ENCODE peak calls at places on chromosome 6, in five cellular contexts. Z is osteocyte; H is B cell; T is CD4-positive, alpha-beta T cell; B is H9. S is an unnamed sample.

GRCh38 chr6:33633462-33634158 is 12.5 kb downstream of the ITPR3 start:
- DNase-seq in Z (no peak), H (peak; percentile 67), T (peak; percentile 61), B (peak; percentile 65), S (no peak)

GRCh38 chr6:169556238-169556637 is 145.6 kb downstream of the WDR27 start:
- DNase-seq in Z (no peak), H (no peak), T (no peak), B (no peak), S (no peak)

GRCh38 chr6:167420858-167421766 is 96.2 kb downstream of the TTLL2 start:
- DNase-seq in Z (peak; percentile 82), H (no peak), T (no peak), B (peak; percentile 44), S (no peak)

GRCh38 chr6:169723991-169724553 is at the start of gene PHF10:
- DNase-seq in Z (no peak), H (peak; percentile 41), T (peak; percentile 49), B (no peak), S (no peak)

GRCh38 chr6:139376054-139376355 is 1.6 kb upstream of the CITED2 start:
- DNase-seq in Z (no peak), H (no peak), T (no peak), B (no peak), S (no peak)

GRCh38 chr6:108463789-108464188 is 96.9 kb upstream of the FOXO3 start:
- DNase-seq in Z (no peak), H (no peak), T (no peak), B (no peak), S (no peak)

GRCh38 chr6:168905451-168906090 is 348.1 kb downstream of the THBS2 start:
- DNase-seq in Z (no peak), H (no peak), T (no peak), B (no peak), S (no peak)

GRCh38 chr6:6925391-6926164 is 182.2 kb upstream of the RREB1 start:
- DNase-seq in Z (no peak), H (no peak), T (no peak), B (no peak), S (no peak)

GRCh38 chr6:35663447-35664235 is 25.1 kb downstream of the FKBP5 start:
- DNase-seq in Z (no peak), H (no peak), T (no peak), B (no peak), S (no peak)

GRCh38 chr6:40923326-40923725 is 115.7 kb downstream of the UNC5CL start:
- DNase-seq in Z (no peak), H (no peak), T (no peak), B (peak; percentile 35), S (no peak)

GRCh38 chr6:152575621-152576150 is 61.5 kb downstream of the SYNE1 start:
- DNase-seq in Z (no peak), H (no peak), T (no peak), B (no peak), S (no peak)

GRCh38 chr6:24441599-24441904 is 38.8 kb downstream of the MRS2 start:
- DNase-seq in Z (no peak), H (no peak), T (no peak), B (no peak), S (no peak)

GRCh38 chr6:71299541-71300470 is 11.2 kb downstream of the OGFRL1 start:
- DNase-seq in Z (no peak), H (no peak), T (no peak), B (no peak), S (no peak)

GRCh38 chr6:6466967-6467761 is 121.4 kb upstream of the LY86 start:
- DNase-seq in Z (no peak), H (no peak), T (no peak), B (no peak), S (no peak)

GRCh38 chr6:63759605-63760004 is 124.0 kb downstream of the PHF3 start:
- DNase-seq in Z (no peak), H (no peak), T (no peak), B (no peak), S (no peak)

GRCh38 chr6:87628424-87628823 is 38.5 kb downstream of the ORC3 start:
- DNase-seq in Z (no peak), H (no peak), T (no peak), B (no peak), S (no peak)

GRCh38 chr6:116633685-116634084 is 17.4 kb downstream of the RSPH4A start:
- DNase-seq in Z (no peak), H (no peak), T (no peak), B (peak; percentile 34), S (no peak)
- TF ChIP-seq CTCF in Z (no peak), H (no peak), T (no peak), B (peak; percentile 57), S (peak; percentile 35)

GRCh38 chr6:157125531-157125930 is 197.8 kb downstream of the TMEM242 start:
- DNase-seq in Z (no peak), H (no peak), T (no peak), B (no peak), S (no peak)
- TF ChIP-seq CTCF in Z (no peak), H (no peak), T (no peak), B (no peak), S (no peak)

GRCh38 chr6:51541847-51542246 is 545.6 kb downstream of the PKHD1 start:
- DNase-seq in Z (no peak), H (no peak), T (no peak), B (no peak), S (no peak)
- TF ChIP-seq CTCF in Z (peak; percentile 56), H (no peak), T (no peak), B (no peak), S (peak; percentile 55)

GRCh38 chr6:130047440-130047995 is 29.1 kb downstream of the L3MBTL3 start:
- DNase-seq in Z (no peak), H (no peak), T (no peak), B (no peak), S (no peak)
- TF ChIP-seq CTCF in Z (peak; percentile 19), H (peak; percentile 26), T (peak; percentile 32), B (peak; percentile 35), S (no peak)

DNA sequence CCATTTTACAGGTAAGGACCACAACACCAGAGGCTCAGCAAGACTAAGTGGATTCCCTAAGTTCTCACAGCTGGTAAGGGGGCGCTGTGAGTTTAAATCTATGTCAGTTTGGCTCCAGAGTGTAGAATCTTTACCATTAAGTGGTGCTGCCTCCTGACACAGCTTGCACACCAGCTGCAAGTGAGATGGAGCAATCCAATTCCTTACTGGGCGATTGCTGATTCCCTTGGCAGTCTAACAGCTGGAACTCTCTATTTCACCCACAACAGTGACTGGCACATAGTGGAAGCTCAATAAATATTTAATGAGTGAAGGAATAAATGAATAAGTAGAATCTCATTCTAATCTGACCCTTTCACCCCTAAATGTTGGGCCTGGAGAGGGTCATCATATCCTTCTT is 176.7 kb downstream of the CLIC5 start:
- DNase-seq in Z (no peak), H (no peak), T (no peak), B (no peak), S (no peak)
- TF ChIP-seq CTCF in Z (no peak), H (no peak), T (no peak), B (peak; percentile 13), S (no peak)

GRCh38 chr6:163710552-163710951 is 296.0 kb downstream of the QKI start:
- DNase-seq in Z (no peak), H (no peak), T (no peak), B (no peak), S (no peak)

GRCh38 chr6:163712981-163713380 is 298.5 kb downstream of the QKI start:
- DNase-seq in Z (no peak), H (no peak), T (no peak), B (no peak), S (no peak)

GRCh38 chr6:163712569-163712966 is 298.1 kb downstream of the QKI start:
- DNase-seq in Z (no peak), H (no peak), T (no peak), B (no peak), S (no peak)

GRCh38 chr6:163711071-163711470 is 296.6 kb downstream of the QKI start:
- DNase-seq in Z (no peak), H (no peak), T (no peak), B (no peak), S (no peak)

GRCh38 chr6:163711615-163712568 is 297.4 kb downstream of the QKI start:
- DNase-seq in Z (no peak), H (peak; percentile 74), T (no peak), B (peak; percentile 43), S (no peak)
- TF ChIP-seq CTCF in Z (no peak), H (no peak), T (no peak), B (peak; percentile 47), S (no peak)

DNA sequence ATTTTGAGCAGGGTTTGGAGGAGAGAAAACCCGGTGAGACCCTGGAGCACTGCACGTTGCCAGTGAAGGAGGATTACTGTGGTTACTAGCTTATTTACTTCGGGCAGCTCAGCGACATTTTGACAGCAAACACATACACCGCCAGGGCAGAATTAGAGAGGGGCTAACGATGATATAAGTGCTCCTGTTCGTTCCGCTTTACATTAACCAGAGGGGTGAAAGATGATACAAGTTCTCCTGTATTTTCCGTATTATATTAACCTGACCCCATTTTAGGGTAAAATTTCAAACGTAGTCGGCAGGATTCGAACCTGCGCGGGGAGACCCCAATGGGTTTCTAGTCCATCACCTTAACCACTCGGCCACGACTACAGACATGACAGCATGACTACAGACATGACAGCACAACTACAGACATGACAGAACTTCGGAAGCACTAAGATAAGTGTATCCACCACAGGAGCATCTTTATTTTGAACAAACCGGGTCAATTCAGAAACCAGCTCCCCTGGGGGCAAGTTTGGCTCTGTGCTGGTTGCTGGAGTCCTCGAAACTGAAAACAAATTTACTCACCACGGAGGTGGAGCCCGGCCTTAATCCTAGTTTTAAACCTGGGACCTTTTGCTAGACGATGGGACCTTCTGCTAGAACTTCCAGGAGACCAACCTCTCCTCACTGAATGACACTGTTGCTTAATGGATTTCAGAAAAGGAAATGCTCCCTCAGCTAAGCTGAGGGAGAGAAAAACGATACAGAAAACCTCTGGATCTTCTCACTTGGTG is 80.4 kb upstream of the ZNF184 start:
- DNase-seq in Z (no peak), H (no peak), T (no peak), B (peak; percentile 81), S (no peak)
- TF ChIP-seq CTCF in Z (no peak), H (no peak), T (no peak), B (no peak), S (no peak)

GRCh38 chr6:135743476-135743875 is 108.0 kb upstream of the PDE7B start:
- DNase-seq in Z (no peak), H (no peak), T (no peak), B (no peak), S (no peak)
- TF ChIP-seq CTCF in Z (no peak), H (no peak), T (no peak), B (peak; percentile 52), S (peak; percentile 53)

S was measured in type B pancreatic cell.